ENCODE peak calls at places on chromosomes 1 and 21, in seven cellular contexts. Y is NCI-H1694; K is AG08395; O is stimulated activated CD4-positive, alpha-beta T cell treated with anti-CD3 and anti-CD28 coated beads, Interleukin-1b, Interleukin-23, amount 100 ng/mL, for 1 hour; C is NCI-H1436 treated with DMSO at 0.1 percent for 48 hours; Q is stimulated activated CD8-positive, alpha-beta memory T cell treated with anti-CD3 and anti-CD28 coated beads, Interleukin-12 subunit alpha, Interleukin-12 subunit beta, amount 100 ng/mL, for 4 hours; W is kidney epithelial cell. D is an unnamed sample.

GRCh38 chr1:185373813-185374524 is 56.9 kb upstream of the IVNS1ABP start:
- DNase-seq in Y (no peak), K (peak; percentile 45), O (no peak), C (no peak), Q (no peak), W (peak; percentile 14), D (no peak)

GRCh38 chr1:40218333-40218732 is 29.4 kb upstream of the TMCO2 start:
- DNase-seq in Y (no peak), K (no peak), O (no peak), C (no peak), Q (no peak), W (no peak), D (no peak)

GRCh38 chr1:185786524-185786923 is 52.3 kb downstream of the HMCN1 start:
- DNase-seq in Y (no peak), K (peak; percentile 75), O (no peak), C (no peak), Q (no peak), W (no peak), D (no peak)

GRCh38 chr1:172821609-172822274 is 162.8 kb downstream of the FASLG start:
- DNase-seq in Y (no peak), K (peak; percentile 58), O (no peak), C (no peak), Q (no peak), W (no peak), D (peak; percentile 16)

GRCh38 chr1:145690587-145691558 is 16.3 kb downstream of the PDZK1 start:
- DNase-seq in Y (no peak), K (peak; percentile 90), O (no peak), C (no peak), Q (no peak), W (no peak), D (no peak)

GRCh38 chr1:38028105-38028591 is 15.6 kb downstream of the UTP11 start:
- DNase-seq in Y (no peak), K (no peak), O (no peak), C (no peak), Q (no peak), W (no peak), D (no peak)

GRCh38 chr1:232596666-232597303 is 33.1 kb downstream of the SIPA1L2 start:
- DNase-seq in Y (no peak), K (no peak), O (no peak), C (no peak), Q (no peak), W (no peak), D (no peak)

GRCh38 chr21:17673261-17674020 is 60.7 kb upstream of the BTG3 start:
- DNase-seq in Y (no peak), K (peak; percentile 28), O (no peak), C (no peak), Q (no peak), W (no peak), D (no peak)

GRCh38 chr1:21254335-21254951 is 35.8 kb downstream of the ECE1 start:
- DNase-seq in Y (peak; percentile 79), K (no peak), O (no peak), C (no peak), Q (no peak), W (no peak), D (peak; percentile 71)

GRCh38 chr1:10677508-10678364 is 118.7 kb downstream of the CASZ1 start:
- DNase-seq in Y (no peak), K (no peak), O (no peak), C (no peak), Q (no peak), W (no peak), D (peak; percentile 92)

GRCh38 chr21:38875694-38876492 is 70.2 kb downstream of the ETS2 start:
- DNase-seq in Y (no peak), K (peak; percentile 70), O (no peak), C (no peak), Q (no peak), W (no peak), D (no peak)

GRCh38 chr1:23984417-23985186 is 4.5 kb upstream of the SRSF10 start:
- DNase-seq in Y (no peak), K (no peak), O (no peak), C (no peak), Q (no peak), W (no peak), D (no peak)

GRCh38 chr1:31745071-31745897 is 18.9 kb downstream of the ADGRB2 start:
- DNase-seq in Y (peak; percentile 59), K (peak; percentile 91), O (no peak), C (no peak), Q (peak; percentile 24), W (no peak), D (no peak)

GRCh38 chr1:219958875-219959417 is 30.6 kb upstream of the SLC30A10 start:
- DNase-seq in Y (no peak), K (no peak), O (no peak), C (no peak), Q (no peak), W (no peak), D (no peak)

GRCh38 chr1:236287356-236287755 is 5.6 kb upstream of the ERO1B start:
- DNase-seq in Y (no peak), K (no peak), O (no peak), C (no peak), Q (no peak), W (no peak), D (no peak)

D was measured in NCI-H524 treated with DMSO at 0.1 percent for 48 hours.